ENCODE peak calls at places on chromosomes 1 and 21, in nine cellular contexts. One of them, this sample, is unnamed.

GRCh38 chr1:89254658-89255287 is 17.9 kb downstream of the GBP5 start:
- DNase-seq in A549: no peak
- DNase-seq in SJCRH30: peak; percentile 9
- DNase-seq in fibroblast of pulmonary artery: peak; percentile 76
- DNase-seq in Right ventricle myocardium superior: no peak
- DNase-seq in psoas muscle: no peak
- DNase-seq in stimulated activated CD4-positive, alpha-beta T cell treated with anti-CD3 and anti-CD28 coated beads, Interleukin-12 subunit alpha, Interleukin-12 subunit beta, amount 100 ng/mL, for 48 hours: no peak
- DNase-seq in WERI-Rb-1: no peak
- DNase-seq in GM12891: no peak
- DNase-seq in this sample: no peak

GRCh38 chr1:171717080-171717479 is 24.8 kb downstream of the VAMP4 start:
- DNase-seq in A549: no peak
- DNase-seq in SJCRH30: no peak
- DNase-seq in fibroblast of pulmonary artery: no peak
- DNase-seq in Right ventricle myocardium superior: no peak
- DNase-seq in psoas muscle: no peak
- DNase-seq in stimulated activated CD4-positive, alpha-beta T cell treated with anti-CD3 and anti-CD28 coated beads, Interleukin-12 subunit alpha, Interleukin-12 subunit beta, amount 100 ng/mL, for 48 hours: no peak
- DNase-seq in WERI-Rb-1: no peak
- DNase-seq in GM12891: no peak
- DNase-seq in this sample: no peak

GRCh38 chr1:216750031-216750627 is 26.9 kb upstream of the ESRRG start:
- DNase-seq in A549: peak; percentile 36
- DNase-seq in SJCRH30: peak; percentile 75
- DNase-seq in fibroblast of pulmonary artery: peak; percentile 69
- DNase-seq in Right ventricle myocardium superior: no peak
- DNase-seq in psoas muscle: no peak
- DNase-seq in stimulated activated CD4-positive, alpha-beta T cell treated with anti-CD3 and anti-CD28 coated beads, Interleukin-12 subunit alpha, Interleukin-12 subunit beta, amount 100 ng/mL, for 48 hours: no peak
- DNase-seq in WERI-Rb-1: peak; percentile 82
- DNase-seq in GM12891: no peak
- DNase-seq in this sample: no peak

GRCh38 chr1:231186356-231187115 is 24.7 kb downstream of the TRIM67 start:
- DNase-seq in A549: no peak
- DNase-seq in SJCRH30: no peak
- DNase-seq in fibroblast of pulmonary artery: no peak
- DNase-seq in Right ventricle myocardium superior: no peak
- DNase-seq in psoas muscle: no peak
- DNase-seq in stimulated activated CD4-positive, alpha-beta T cell treated with anti-CD3 and anti-CD28 coated beads, Interleukin-12 subunit alpha, Interleukin-12 subunit beta, amount 100 ng/mL, for 48 hours: no peak
- DNase-seq in WERI-Rb-1: no peak
- DNase-seq in GM12891: no peak
- DNase-seq in this sample: no peak

GRCh38 chr1:179001451-179001850 is 24.2 kb upstream of the FAM20B start:
- DNase-seq in A549: no peak
- DNase-seq in SJCRH30: no peak
- DNase-seq in fibroblast of pulmonary artery: no peak
- DNase-seq in Right ventricle myocardium superior: no peak
- DNase-seq in psoas muscle: no peak
- DNase-seq in stimulated activated CD4-positive, alpha-beta T cell treated with anti-CD3 and anti-CD28 coated beads, Interleukin-12 subunit alpha, Interleukin-12 subunit beta, amount 100 ng/mL, for 48 hours: no peak
- DNase-seq in WERI-Rb-1: no peak
- DNase-seq in GM12891: no peak
- DNase-seq in this sample: no peak

GRCh38 chr21:37688952-37689659 is 227.2 kb downstream of the KCNJ6 start:
- DNase-seq in A549: no peak
- DNase-seq in SJCRH30: no peak
- DNase-seq in fibroblast of pulmonary artery: no peak
- DNase-seq in Right ventricle myocardium superior: no peak
- DNase-seq in psoas muscle: no peak
- DNase-seq in stimulated activated CD4-positive, alpha-beta T cell treated with anti-CD3 and anti-CD28 coated beads, Interleukin-12 subunit alpha, Interleukin-12 subunit beta, amount 100 ng/mL, for 48 hours: no peak
- DNase-seq in WERI-Rb-1: no peak
- DNase-seq in GM12891: no peak
- DNase-seq in this sample: no peak

GRCh38 chr1:37919277-37919676 is 27.6 kb downstream of the INPP5B start:
- DNase-seq in A549: peak; percentile 46
- DNase-seq in SJCRH30: peak; percentile 29
- DNase-seq in fibroblast of pulmonary artery: peak; percentile 39
- DNase-seq in Right ventricle myocardium superior: no peak
- DNase-seq in psoas muscle: no peak
- DNase-seq in stimulated activated CD4-positive, alpha-beta T cell treated with anti-CD3 and anti-CD28 coated beads, Interleukin-12 subunit alpha, Interleukin-12 subunit beta, amount 100 ng/mL, for 48 hours: no peak
- DNase-seq in WERI-Rb-1: peak; percentile 17
- DNase-seq in GM12891: no peak
- DNase-seq in this sample: no peak

GRCh38 chr1:8516793-8517556 is 199.1 kb downstream of the SLC45A1 start:
- DNase-seq in A549: no peak
- DNase-seq in SJCRH30: peak; percentile 48
- DNase-seq in fibroblast of pulmonary artery: peak; percentile 32
- DNase-seq in Right ventricle myocardium superior: no peak
- DNase-seq in psoas muscle: no peak
- DNase-seq in stimulated activated CD4-positive, alpha-beta T cell treated with anti-CD3 and anti-CD28 coated beads, Interleukin-12 subunit alpha, Interleukin-12 subunit beta, amount 100 ng/mL, for 48 hours: no peak
- DNase-seq in WERI-Rb-1: peak; percentile 87
- DNase-seq in GM12891: no peak
- DNase-seq in this sample: no peak

GRCh38 chr21:30831194-30831765 is 1.7 kb upstream of the KRTAP7-1 start:
- DNase-seq in A549: peak; percentile 9
- DNase-seq in SJCRH30: peak; percentile 69
- DNase-seq in fibroblast of pulmonary artery: peak; percentile 10
- DNase-seq in Right ventricle myocardium superior: no peak
- DNase-seq in psoas muscle: no peak
- DNase-seq in stimulated activated CD4-positive, alpha-beta T cell treated with anti-CD3 and anti-CD28 coated beads, Interleukin-12 subunit alpha, Interleukin-12 subunit beta, amount 100 ng/mL, for 48 hours: peak; percentile 45
- DNase-seq in WERI-Rb-1: peak; percentile 30
- DNase-seq in GM12891: no peak
- DNase-seq in this sample: peak; percentile 2

GRCh38 chr1:55334140-55334539 is 119.0 kb upstream of the USP24 start:
- DNase-seq in A549: no peak
- DNase-seq in SJCRH30: no peak
- DNase-seq in fibroblast of pulmonary artery: peak; percentile 34
- DNase-seq in Right ventricle myocardium superior: no peak
- DNase-seq in psoas muscle: no peak
- DNase-seq in stimulated activated CD4-positive, alpha-beta T cell treated with anti-CD3 and anti-CD28 coated beads, Interleukin-12 subunit alpha, Interleukin-12 subunit beta, amount 100 ng/mL, for 48 hours: no peak
- DNase-seq in WERI-Rb-1: no peak
- DNase-seq in GM12891: no peak
- DNase-seq in this sample: no peak

GRCh38 chr1:198726455-198726854 is 87.6 kb downstream of the PTPRC start:
- DNase-seq in A549: no peak
- DNase-seq in SJCRH30: no peak
- DNase-seq in fibroblast of pulmonary artery: peak; percentile 58
- DNase-seq in Right ventricle myocardium superior: no peak
- DNase-seq in psoas muscle: no peak
- DNase-seq in stimulated activated CD4-positive, alpha-beta T cell treated with anti-CD3 and anti-CD28 coated beads, Interleukin-12 subunit alpha, Interleukin-12 subunit beta, amount 100 ng/mL, for 48 hours: no peak
- DNase-seq in WERI-Rb-1: no peak
- DNase-seq in GM12891: no peak
- DNase-seq in this sample: no peak

GRCh38 chr1:214310777-214311690 is 30.1 kb downstream of the SMYD2 start:
- DNase-seq in A549: no peak
- DNase-seq in SJCRH30: no peak
- DNase-seq in fibroblast of pulmonary artery: no peak
- DNase-seq in Right ventricle myocardium superior: no peak
- DNase-seq in psoas muscle: no peak
- DNase-seq in stimulated activated CD4-positive, alpha-beta T cell treated with anti-CD3 and anti-CD28 coated beads, Interleukin-12 subunit alpha, Interleukin-12 subunit beta, amount 100 ng/mL, for 48 hours: no peak
- DNase-seq in WERI-Rb-1: peak; percentile 76
- DNase-seq in GM12891: no peak
- DNase-seq in this sample: no peak

GRCh38 chr1:24762133-24762676 is 17.0 kb downstream of the CLIC4 start:
- DNase-seq in A549: no peak
- DNase-seq in SJCRH30: no peak
- DNase-seq in fibroblast of pulmonary artery: no peak
- DNase-seq in Right ventricle myocardium superior: no peak
- DNase-seq in psoas muscle: no peak
- DNase-seq in stimulated activated CD4-positive, alpha-beta T cell treated with anti-CD3 and anti-CD28 coated beads, Interleukin-12 subunit alpha, Interleukin-12 subunit beta, amount 100 ng/mL, for 48 hours: no peak
- DNase-seq in WERI-Rb-1: no peak
- DNase-seq in GM12891: no peak
- DNase-seq in this sample: no peak

GRCh38 chr1:153937331-153937730 is 9.2 kb downstream of the DENND4B start:
- DNase-seq in A549: no peak
- DNase-seq in SJCRH30: no peak
- DNase-seq in fibroblast of pulmonary artery: no peak
- DNase-seq in Right ventricle myocardium superior: no peak
- DNase-seq in psoas muscle: no peak
- DNase-seq in stimulated activated CD4-positive, alpha-beta T cell treated with anti-CD3 and anti-CD28 coated beads, Interleukin-12 subunit alpha, Interleukin-12 subunit beta, amount 100 ng/mL, for 48 hours: no peak
- DNase-seq in WERI-Rb-1: no peak
- DNase-seq in GM12891: no peak
- DNase-seq in this sample: no peak

GRCh38 chr1:45557422-45557944 is 6.9 kb downstream of the AKR1A1 start:
- DNase-seq in A549: no peak
- DNase-seq in SJCRH30: peak; percentile 89
- DNase-seq in fibroblast of pulmonary artery: no peak
- DNase-seq in Right ventricle myocardium superior: no peak
- DNase-seq in psoas muscle: no peak
- DNase-seq in stimulated activated CD4-positive, alpha-beta T cell treated with anti-CD3 and anti-CD28 coated beads, Interleukin-12 subunit alpha, Interleukin-12 subunit beta, amount 100 ng/mL, for 48 hours: no peak
- DNase-seq in WERI-Rb-1: peak; percentile 85
- DNase-seq in GM12891: no peak
- DNase-seq in this sample: no peak

GRCh38 chr1:236089046-236089773 is 24.3 kb upstream of the NID1 start:
- DNase-seq in A549: peak; percentile 48
- DNase-seq in SJCRH30: no peak
- DNase-seq in fibroblast of pulmonary artery: peak; percentile 75
- DNase-seq in Right ventricle myocardium superior: no peak
- DNase-seq in psoas muscle: no peak
- DNase-seq in stimulated activated CD4-positive, alpha-beta T cell treated with anti-CD3 and anti-CD28 coated beads, Interleukin-12 subunit alpha, Interleukin-12 subunit beta, amount 100 ng/mL, for 48 hours: no peak
- DNase-seq in WERI-Rb-1: no peak
- DNase-seq in GM12891: no peak
- DNase-seq in this sample: no peak

GRCh38 chr1:22673486-22674409 is 20.7 kb downstream of the C1QB start:
- DNase-seq in A549: peak; percentile 52
- DNase-seq in SJCRH30: peak; percentile 83
- DNase-seq in fibroblast of pulmonary artery: peak; percentile 80
- DNase-seq in Right ventricle myocardium superior: peak; percentile 71
- DNase-seq in psoas muscle: no peak
- DNase-seq in stimulated activated CD4-positive, alpha-beta T cell treated with anti-CD3 and anti-CD28 coated beads, Interleukin-12 subunit alpha, Interleukin-12 subunit beta, amount 100 ng/mL, for 48 hours: peak; percentile 26
- DNase-seq in WERI-Rb-1: peak; percentile 72
- DNase-seq in GM12891: peak; percentile 47
- DNase-seq in this sample: no peak

This sample was measured in stimulated activated naive B cell treated with anti-CD40 and anti-IgM and Interleukin-4, amounts not matched to agents 10 μg/mL and 1 μg/mL and 100 μg/mL, for 72 hours.